ENCODE peak calls at places on chromosomes 12 and 14, in five cellular contexts. Z is GM03348, I is HT1080, S is HFF-Myc, W is HEK293T. K is an unnamed sample.
A peak's percentile ranks its signal among the peaks of the same experiment; 100 is the strongest.

GRCh38 chr12:50246873-50247612 is 36.3 kb downstream of the LIMA1 start:
- DNase-seq in I (peak; percentile 100), Z (peak; percentile 89), W (peak; percentile 12), S (peak; percentile 98), K (peak; percentile 98)

GRCh38 chr12:113103756-113104450 is 31.7 kb downstream of the RASAL1 start:
- DNase-seq in W (no peak), Z (no peak), I (no peak), S (no peak), K (no peak)

GRCh38 chr14:58430156-58430555 is 2.6 kb downstream of the KIAA0586 start:
- DNase-seq in S (no peak), I (peak; percentile 42), W (no peak), Z (peak; percentile 9), K (peak; percentile 75)

GRCh38 chr14:69910871-69911270 is 31.7 kb downstream of the SMOC1 start:
- DNase-seq in I (peak; percentile 43), W (no peak), Z (no peak), S (no peak), K (no peak)

GRCh38 chr12:56873382-56873781 is 60.8 kb downstream of the SDR9C7 start:
- DNase-seq in I (no peak), W (no peak), Z (no peak), S (no peak), K (no peak)

GRCh38 chr12:130818381-130819247 is 20.4 kb downstream of the STX2 start:
- DNase-seq in I (no peak), Z (peak; percentile 90), S (no peak), W (peak; percentile 20), K (peak; percentile 6)

GRCh38 chr12:132480620-132481132 is 9.3 kb upstream of the FBRSL1 start:
- DNase-seq in I (no peak), S (no peak), Z (no peak), W (no peak), K (no peak)

GRCh38 chr14:55129086-55129427 is at the start of gene LGALS3:
- DNase-seq in Z (peak; percentile 96), S (no peak), I (peak; percentile 59), W (peak; percentile 59), K (peak; percentile 69)

GRCh38 chr12:57514720-57515467 is 5.4 kb downstream of the DDIT3 start:
- DNase-seq in S (no peak), I (no peak), Z (no peak), W (no peak), K (no peak)

GRCh38 chr14:95497561-95498011 is 18.9 kb downstream of the SYNE3 start:
- DNase-seq in I (no peak), Z (no peak), W (no peak), S (no peak), K (no peak)

GRCh38 chr14:20247651-20248246 is 8.7 kb downstream of the OR11H4 start:
- DNase-seq in S (no peak), Z (no peak), W (peak; percentile 11), I (no peak), K (peak; percentile 32)

GRCh38 chr12:113098428-113099028 is 37.0 kb downstream of the RASAL1 start:
- DNase-seq in I (peak; percentile 94), W (peak; percentile 83), S (peak; percentile 74), Z (peak; percentile 88), K (peak; percentile 88)

GRCh38 chr12:104154806-104155205 is 16.8 kb upstream of the NFYB start:
- DNase-seq in S (no peak), Z (no peak), I (no peak), W (no peak), K (no peak)

GRCh38 chr14:95406756-95407155 is 87.0 kb upstream of the CLMN start:
- DNase-seq in S (no peak), W (no peak), I (no peak), Z (no peak), K (no peak)

GRCh38 chr12:53004582-53004981 is 1.7 kb upstream of the EIF4B start:
- DNase-seq in W (no peak), I (no peak), S (no peak), Z (peak; percentile 34), K (peak; percentile 39)

GRCh38 chr14:100622234-100622633 is 35.0 kb upstream of the BEGAIN start:
- DNase-seq in W (no peak), I (no peak), Z (no peak), S (no peak), K (no peak)

GRCh38 chr12:53844989-53845836 is 93.4 kb upstream of the HOXC13 start:
- DNase-seq in I (peak; percentile 77), W (no peak), Z (peak; percentile 49), S (no peak), K (peak; percentile 87)

GRCh38 chr12:92908108-92908507 is 21.0 kb downstream of the EEA1 start:
- DNase-seq in I (peak; percentile 24), S (no peak), Z (no peak), W (no peak), K (peak; percentile 9)

GRCh38 chr12:19775241-19775640 is 335.9 kb downstream of the AEBP2 start:
- DNase-seq in S (no peak), Z (no peak), I (no peak), W (no peak), K (no peak)

GRCh38 chr14:96253140-96253539 is 2.9 kb upstream of the BDKRB1 start:
- DNase-seq in I (peak; percentile 85), W (no peak), S (no peak), Z (peak; percentile 85), K (peak; percentile 94)

GRCh38 chr12:44874981-44875416 is 1.1 kb downstream of the NELL2 start:
- DNase-seq in I (no peak), S (no peak), W (peak; percentile 11), Z (peak; percentile 10), K (peak; percentile 1)

GRCh38 chr12:103807561-103808238 is 33.3 kb downstream of the NT5DC3 start:
- DNase-seq in S (no peak), W (no peak), Z (no peak), I (no peak), K (no peak)

GRCh38 chr14:93263416-93263815 is 56.4 kb downstream of the UBR7 start:
- DNase-seq in Z (no peak), S (no peak), W (no peak), I (no peak), K (peak; percentile 17)

GRCh38 chr12:105092336-105092735 is 8.1 kb upstream of the ALDH1L2 start:
- DNase-seq in S (no peak), Z (no peak), W (no peak), I (no peak), K (no peak)

GRCh38 chr12:56678852-56679251 is 9.2 kb downstream of the PTGES3 start:
- DNase-seq in W (no peak), S (no peak), I (no peak), Z (no peak), K (no peak)

GRCh38 chr12:2739832-2740641 is 54.7 kb upstream of the FKBP4 start:
- DNase-seq in W (no peak), I (peak; percentile 17), S (peak; percentile 11), Z (peak; percentile 48), K (peak; percentile 58)

GRCh38 chr12:5556033-5556614 is 124.2 kb downstream of the NTF3 start:
- DNase-seq in I (no peak), Z (no peak), W (peak; percentile 41), S (no peak), K (no peak)

GRCh38 chr12:95658386-95658785 is 107.1 kb upstream of the USP44 start:
- DNase-seq in Z (no peak), S (no peak), I (no peak), W (no peak), K (no peak)

GRCh38 chr12:26122681-26123481 is 2.0 kb downstream of the BHLHE41 start:
- DNase-seq in S (peak; percentile 84), Z (peak; percentile 78), W (peak; percentile 28), I (peak; percentile 21), K (peak; percentile 78)

GRCh38 chr14:21041676-21042433 is at the start of gene RNASE7:
- DNase-seq in I (peak; percentile 74), Z (peak; percentile 53), W (no peak), S (no peak), K (peak; percentile 42)

GRCh38 chr14:63504628-63505027 is 38.5 kb downstream of the PPP2R5E start:
- DNase-seq in I (no peak), Z (no peak), W (no peak), S (no peak), K (peak; percentile 84)

GRCh38 chr14:53716521-53716920 is 240.1 kb downstream of the BMP4 start:
- DNase-seq in S (no peak), Z (no peak), I (no peak), W (no peak), K (no peak)

GRCh38 chr12:81257952-81258551 is 180.2 kb downstream of the ACSS3 start:
- DNase-seq in S (peak; percentile 20), I (peak; percentile 69), W (peak; percentile 17), Z (peak; percentile 36), K (peak; percentile 44)

GRCh38 chr12:3305904-3306619 is 184.9 kb upstream of the PRMT8 start:
- DNase-seq in W (no peak), I (no peak), S (no peak), Z (no peak), K (no peak)

GRCh38 chr12:110170535-110171185 is 46.5 kb downstream of the IFT81 start:
- DNase-seq in I (no peak), W (no peak), S (no peak), Z (no peak), K (no peak)

GRCh38 chr12:30105505-30105904 is 321.8 kb upstream of the TMTC1 start:
- DNase-seq in Z (no peak), W (no peak), S (no peak), I (no peak), K (no peak)

GRCh38 chr14:54478621-54479215 is 10.1 kb downstream of the GMFB start:
- DNase-seq in S (no peak), Z (no peak), I (no peak), W (no peak), K (no peak)

GRCh38 chr12:63889236-63889635 is 44.7 kb downstream of the SRGAP1 start:
- DNase-seq in S (no peak), W (no peak), Z (peak; percentile 67), I (peak; percentile 61), K (peak; percentile 80)

GRCh38 chr14:23543403-23543802 is 8.2 kb downstream of the ZFHX2 start:
- DNase-seq in W (no peak), Z (no peak), I (no peak), S (no peak), K (no peak)